ENCODE peak calls at places on chromosomes 7 and 10, in seven cellular contexts. O is keratinocyte, E is lower lobe of right lung, G is astrocyte, F is right lobe of liver, T is GM23338, M is kidney. D is an unnamed sample. For H3K4me1, the result is how much of the 10 kb centered on the place peaks cover.

GRCh38 chr10:119039161-119039560 is 9.6 kb downstream of the NANOS1 start:
- DNase-seq in O (no peak), E (no peak), G (no peak), F (no peak), T (no peak), M (no peak), D (no peak)

GRCh38 chr7:134780166-134780853 is 876 bp downstream of the CALD1 start:
- DNase-seq in O (no peak), E (no peak), G (no peak), F (no peak), T (no peak), M (no peak), D (no peak)

GRCh38 chr7:44228571-44229350 is 28.0 kb downstream of the YKT6 start:
- DNase-seq in O (no peak), E (no peak), G (no peak), F (no peak), T (no peak), M (no peak), D (no peak)

GRCh38 chr10:33136781-33137180 is 178.8 kb upstream of the ITGB1 start:
- DNase-seq in O (peak), E (no peak), G (peak), F (no peak), T (no peak), M (no peak), D (no peak)

GRCh38 chr7:2843711-2844152 is 376 bp downstream of the GNA12 start:
- DNase-seq in O (no peak), E (peak), G (peak), F (no peak), T (no peak), M (peak), D (peak)

GRCh38 chr10:124755581-124755980 is 11.4 kb upstream of the FAM53B start:
- DNase-seq in O (no peak), E (no peak), G (no peak), F (no peak), T (no peak), M (no peak), D (no peak)

GRCh38 chr7:121570365-121570764 is 174.3 kb upstream of the FAM3C start:
- DNase-seq in O (no peak), E (no peak), G (no peak), F (no peak), T (no peak), M (no peak), D (no peak)

GRCh38 chr10:77849039-77849664 is 77.4 kb downstream of the DLG5 start:
- DNase-seq in O (no peak), E (no peak), G (no peak), F (no peak), T (no peak), M (no peak), D (no peak)

GRCh38 chr10:22913474-22914092 is 14.3 kb upstream of the ARMC3 start:
- DNase-seq in O (no peak), E (no peak), G (no peak), F (no peak), T (no peak), M (no peak), D (no peak)

GRCh38 chr10:22915314-22915713 is 12.5 kb upstream of the ARMC3 start:
- DNase-seq in O (no peak), E (no peak), G (no peak), F (no peak), T (no peak), M (no peak), D (no peak)

GRCh38 chr10:22911067-22911466 is 16.8 kb upstream of the ARMC3 start:
- DNase-seq in O (no peak), E (no peak), G (no peak), F (no peak), T (no peak), M (no peak), D (no peak)

GRCh38 chr10:22912763-22913389 is 15.0 kb upstream of the ARMC3 start:
- DNase-seq in O (no peak), E (no peak), G (no peak), F (no peak), T (no peak), M (no peak), D (no peak)

DNA sequence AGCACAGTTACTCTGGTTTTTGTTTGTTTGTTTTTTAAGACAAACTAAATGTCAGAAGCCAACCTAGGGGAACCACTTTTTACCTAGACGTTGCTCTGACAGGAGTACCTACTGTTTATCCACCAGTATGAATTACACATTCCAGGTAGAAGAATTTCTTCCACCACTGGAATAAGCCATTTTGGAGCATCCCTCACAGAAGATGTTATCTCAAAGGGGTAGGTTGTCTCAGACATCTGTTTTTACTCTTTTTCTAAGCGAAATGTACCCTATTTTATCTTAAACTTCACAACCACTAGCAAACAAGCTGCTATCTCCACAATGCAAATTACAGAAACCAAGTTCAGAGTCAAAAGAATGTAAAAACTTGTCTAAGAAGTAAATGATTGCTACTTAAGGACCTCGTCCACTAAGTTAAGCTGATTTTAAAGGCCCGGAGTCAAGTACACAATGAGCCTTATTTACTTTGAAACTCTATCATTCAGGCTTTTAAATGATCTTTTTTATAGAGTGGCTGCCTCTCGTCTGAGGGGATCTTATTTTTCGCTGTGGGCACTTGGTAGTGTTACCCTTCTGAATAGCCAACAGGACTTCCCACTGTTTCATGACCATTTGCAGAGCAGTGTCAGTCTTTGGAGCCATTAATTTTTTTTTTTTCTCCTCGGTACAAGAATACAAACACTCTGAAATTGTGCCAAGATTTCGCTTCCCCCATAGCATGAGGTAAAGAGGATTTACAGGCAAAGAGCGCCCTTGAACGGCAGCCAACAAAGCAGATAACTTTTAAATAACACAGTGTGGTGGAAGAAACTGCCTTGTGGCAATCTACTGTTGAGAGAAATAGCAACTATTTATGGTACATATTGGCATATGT is 15.7 kb upstream of the ARMC3 start:
- DNase-seq in O (no peak), E (no peak), G (peak), F (no peak), T (no peak), M (no peak), D (no peak)
- TF ChIP-seq CTCF in O (no peak), E (no peak), G (no peak), F (no peak), T (no peak), M (no peak), D (no peak)

GRCh38 chr7:105350906-105351305 is 37.8 kb downstream of the SRPK2 start:
- DNase-seq in O (no peak), E (no peak), G (no peak), F (no peak), T (no peak), M (no peak), D (no peak)
- H3K27ac ChIP-seq in O (no peak), E (no peak), G (no peak), F (no peak), T (no peak), M (no peak), D (no peak)

GRCh38 chr10:4670737-4671136 is 155.3 kb upstream of the AKR1E2 start:
- DNase-seq in O (no peak), E (no peak), G (peak), F (no peak), T (no peak), M (no peak), D (no peak)

GRCh38 chr10:4676566-4676965 is 149.4 kb upstream of the AKR1E2 start:
- DNase-seq in O (no peak), E (no peak), G (no peak), F (no peak), T (no peak), M (no peak), D (no peak)

GRCh38 chr10:4671451-4672145 is 154.4 kb upstream of the AKR1E2 start:
- DNase-seq in O (peak), E (no peak), G (peak), F (no peak), T (no peak), M (no peak), D (no peak)

GRCh38 chr10:4672199-4672598 is 153.8 kb upstream of the AKR1E2 start:
- DNase-seq in O (no peak), E (no peak), G (no peak), F (no peak), T (no peak), M (no peak), D (no peak)

GRCh38 chr10:4673279-4674040 is 152.5 kb upstream of the AKR1E2 start:
- DNase-seq in O (no peak), E (no peak), G (no peak), F (no peak), T (no peak), M (no peak), D (no peak)
- H3K4me1 ChIP-seq in O (half or more), E (under half), G (under half), F (under half), T (under half), M (under half), D (under half)

DNA sequence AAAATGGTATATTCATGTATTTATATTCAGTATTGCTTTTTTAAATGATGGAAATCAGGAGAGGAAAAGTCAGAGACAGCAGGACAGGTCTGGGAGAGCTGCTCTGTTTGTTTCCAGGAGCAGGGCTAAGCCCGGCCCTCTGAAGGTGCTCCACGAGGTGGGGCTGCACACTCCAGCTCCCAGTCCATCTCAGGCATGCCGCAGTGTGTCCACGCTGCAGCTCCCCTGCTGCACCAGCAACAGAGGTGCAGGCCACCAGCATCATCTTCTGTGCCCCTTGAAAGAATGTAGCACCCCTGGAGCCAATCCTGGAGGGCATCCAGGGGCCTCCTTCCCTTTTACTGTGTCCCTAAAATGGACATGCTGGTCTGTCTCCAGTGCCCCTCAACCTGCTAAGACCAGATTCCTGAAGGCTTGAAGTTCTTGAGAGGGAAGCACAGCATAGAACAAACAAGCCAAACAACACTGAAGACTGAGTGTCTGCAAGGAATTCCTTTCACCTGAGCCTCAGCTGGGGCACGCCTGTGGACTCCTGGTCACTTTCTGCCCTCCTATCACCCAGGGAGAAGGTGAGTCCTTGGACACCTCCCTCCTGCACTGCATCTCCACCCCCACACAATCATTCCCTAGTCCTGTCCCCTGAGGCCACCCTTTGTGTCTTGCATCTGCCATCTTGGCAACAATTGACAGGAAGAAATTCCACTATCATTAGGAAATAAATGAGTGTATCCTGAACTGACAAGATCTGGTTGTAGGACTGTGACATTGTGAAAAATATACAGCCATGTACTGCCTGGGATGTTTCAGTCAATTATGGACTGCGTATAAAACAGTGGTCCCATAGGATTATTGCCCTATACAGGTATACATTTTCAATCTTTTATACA is 100.5 kb downstream of the CXCL12 start:
- DNase-seq in O (no peak), E (no peak), G (no peak), F (no peak), T (no peak), M (no peak), D (no peak)
- TF ChIP-seq CTCF in O (no peak), E (peak), G (no peak), F (no peak), T (no peak), M (no peak), D (no peak)

DNA sequence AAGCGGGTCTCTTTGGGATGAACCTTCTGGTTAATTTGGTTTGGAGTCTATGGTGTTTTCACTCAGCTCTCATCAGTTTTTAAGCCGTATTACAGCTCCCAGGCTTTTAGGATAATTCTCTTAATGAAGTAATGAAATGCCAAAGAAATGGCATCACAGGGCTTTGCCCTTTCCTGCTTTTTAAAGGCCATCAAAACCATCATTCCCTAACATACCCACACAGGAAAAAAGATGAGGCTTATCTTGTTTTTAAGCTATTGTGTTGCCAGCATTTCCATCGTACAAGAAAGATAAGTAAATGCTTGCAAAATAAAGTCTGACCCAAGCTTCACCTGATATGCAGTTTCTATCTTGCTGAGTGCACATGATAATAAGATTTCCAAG is 54.9 kb upstream of the FAM133B start:
- DNase-seq in O (no peak), E (no peak), G (peak), F (no peak), T (no peak), M (no peak), D (no peak)
- H3K27ac ChIP-seq in O (peak), E (peak), G (peak), F (no peak), T (no peak), M (no peak), D (peak)